ENCODE peak calls at places on chromosome 21, in four cellular contexts. L, Z, O and A are unnamed samples.

GRCh38 chr21:21897275-21897883 is 899.2 kb downstream of the NCAM2 start:
- DNase-seq in O (no peak), L (no peak), Z (no peak), A (peak)

GRCh38 chr21:21439761-21440160 is 441.6 kb downstream of the NCAM2 start:
- DNase-seq in L (no peak), Z (no peak), O (peak), A (peak)

GRCh38 chr21:32184485-32184884 is 94.4 kb downstream of the MIS18A start:
- DNase-seq in O (no peak), Z (no peak), L (no peak), A (no peak)

GRCh38 chr21:17921579-17922530 is 102.7 kb upstream of the C21orf91 start:
- DNase-seq in L (no peak), Z (peak), O (peak), A (peak)

GRCh38 chr21:31151156-31151555 is 112.9 kb upstream of the KRTAP19-8 start:
- DNase-seq in Z (no peak), L (no peak), O (no peak), A (no peak)

GRCh38 chr21:42476493-42477342 is 19.3 kb downstream of the RSPH1 start:
- DNase-seq in O (no peak), Z (no peak), L (peak), A (no peak)

GRCh38 chr21:15617968-15618367 is 111.8 kb upstream of the USP25 start:
- DNase-seq in Z (peak), L (no peak), O (peak), A (peak)

GRCh38 chr21:16993416-16994044 is 519.3 kb upstream of the CXADR start:
- DNase-seq in O (peak), L (no peak), Z (no peak), A (no peak)

GRCh38 chr21:46118305-46118870 is 20.5 kb downstream of the COL6A2 start:
- DNase-seq in O (no peak), L (peak), Z (no peak), A (peak)

GRCh38 chr21:15853126-15853525 is 123.3 kb downstream of the USP25 start:
- DNase-seq in O (no peak), Z (no peak), L (no peak), A (no peak)

GRCh38 chr21:46425566-46425965 is 33.1 kb upstream of the DIP2A start:
- DNase-seq in L (no peak), O (no peak), Z (no peak), A (no peak)

GRCh38 chr21:31413698-31414097 is 69.6 kb upstream of the TIAM1 start:
- DNase-seq in Z (no peak), L (no peak), O (no peak), A (no peak)

GRCh38 chr21:31383770-31384169 is 39.7 kb upstream of the TIAM1 start:
- DNase-seq in O (no peak), Z (no peak), L (no peak), A (no peak)

GRCh38 chr21:28132713-28133112 is 860.0 kb downstream of the LTN1 start:
- DNase-seq in Z (no peak), O (peak), L (no peak), A (no peak)

GRCh38 chr21:35850029-35850428 is 210.3 kb downstream of the SETD4 start:
- DNase-seq in L (no peak), O (peak), Z (peak), A (peak)

GRCh38 chr21:16624468-16625102 is 888.3 kb upstream of the CXADR start:
- DNase-seq in L (no peak), O (no peak), Z (no peak), A (no peak)

GRCh38 chr21:25934771-25935224 is 200.0 kb downstream of the GABPA start:
- DNase-seq in L (peak), O (peak), Z (peak), A (peak)

GRCh38 chr21:34835526-34835925 is 166.7 kb downstream of the CLIC6 start:
- DNase-seq in Z (peak), L (peak), O (no peak), A (peak)

GRCh38 chr21:31927872-31928476 is 55.2 kb downstream of the HUNK start:
- DNase-seq in O (peak), Z (no peak), L (no peak), A (no peak)

GRCh38 chr21:21688877-21689276 is 690.7 kb downstream of the NCAM2 start:
- DNase-seq in L (no peak), O (peak), Z (peak), A (peak)

DNA sequence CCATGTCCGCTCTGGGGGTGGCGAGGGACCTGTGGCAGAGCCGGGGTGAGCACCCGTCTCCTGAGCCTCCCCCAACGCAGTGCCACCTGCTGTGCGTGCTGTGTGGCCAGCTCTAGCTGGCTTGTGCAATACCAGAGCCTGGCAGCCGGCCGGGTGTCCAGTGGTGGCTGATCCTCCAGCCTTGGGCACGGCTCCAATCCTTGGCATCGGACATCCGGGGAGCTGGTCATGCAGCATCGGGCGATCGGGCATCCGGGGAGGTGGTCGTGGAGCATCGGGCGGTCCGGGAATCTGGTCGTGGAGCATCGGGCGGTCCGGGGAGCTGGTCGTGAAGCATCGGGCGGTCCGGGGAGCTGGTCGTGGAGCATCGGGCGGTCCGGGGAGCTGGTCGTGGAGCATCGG is 8.1 kb downstream of the SLX9 start:
- DNase-seq in O (no peak), L (no peak), Z (no peak), A (no peak)
- H3K4me3 ChIP-seq in O (no peak), L (no peak), Z (no peak), A (no peak)

GRCh38 chr21:37073417-37074194 is 552 bp downstream of the TTC3 start:
- DNase-seq in Z (peak), L (peak), O (peak), A (peak)
- TF ChIP-seq CTCF in Z (no peak), L (no peak), O (no peak), A (no peak)

GRCh38 chr21:41169701-41170100 is 1.7 kb downstream of the BACE2 start:
- DNase-seq in O (no peak), L (no peak), Z (no peak), A (peak)
- H3K4me3 ChIP-seq in O (no peak), L (peak), Z (no peak), A (no peak)

GRCh38 chr21:33480481-33481103 is 818 bp upstream of the TMEM50B start:
- DNase-seq in Z (no peak), L (no peak), O (no peak), A (no peak)
- TF ChIP-seq CTCF in Z (no peak), L (no peak), O (no peak), A (no peak)

GRCh38 chr21:38228115-38228514 is 28.7 kb upstream of the KCNJ15 start:
- DNase-seq in L (no peak), O (no peak), Z (no peak), A (no peak)
- H3K4me3 ChIP-seq in L (no peak), O (no peak), Z (no peak), A (no peak)

DNA sequence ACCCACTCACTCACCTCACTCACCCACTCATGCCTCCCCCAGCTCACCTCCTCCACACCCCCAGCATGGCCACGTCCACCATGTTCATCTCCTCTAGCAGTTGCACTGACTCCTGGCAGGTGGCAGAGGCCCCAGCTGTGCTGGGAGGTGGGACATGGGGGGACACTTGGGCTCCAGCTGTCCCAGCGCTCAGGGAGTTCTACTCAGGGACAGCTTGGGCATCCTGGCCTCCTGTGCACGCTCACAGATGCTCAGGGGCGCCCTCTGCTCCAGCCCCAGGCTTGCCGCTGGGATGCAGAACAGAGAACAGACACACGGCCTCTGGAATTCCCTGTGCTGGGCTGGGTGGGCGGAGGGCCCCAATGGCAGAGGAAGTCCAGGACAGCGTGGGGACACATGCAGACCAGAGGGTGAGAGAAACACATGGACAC is 5.2 kb downstream of the KRTAP10-8 start:
- DNase-seq in Z (no peak), L (no peak), O (no peak), A (no peak)
- TF ChIP-seq CTCF in Z (no peak), L (no peak), O (no peak), A (no peak)